ENCODE peak calls at places on chromosomes 16 and 17, in seven cellular contexts. S is thyroid gland, O is KG1, A is kidney tubule cell, N is AG08396, L is Right ventricle myocardium superior, R is AG08395. X is an unnamed sample.

GRCh38 chr16:26374279-26374925 is 682.6 kb downstream of the HS3ST4 start:
- DNase-seq in S (no peak), O (no peak), A (no peak), N (no peak), L (no peak), R (no peak), X (no peak)

GRCh38 chr16:71426069-71426879 is 15.6 kb downstream of the TLE7 start:
- DNase-seq in S (peak), O (no peak), A (peak), N (peak), L (no peak), R (peak), X (no peak)

GRCh38 chr16:56972898-56973689 is 11.3 kb downstream of the CETP start:
- DNase-seq in S (no peak), O (no peak), A (no peak), N (no peak), L (no peak), R (no peak), X (no peak)

GRCh38 chr16:1723450-1724147 is 17.6 kb downstream of the MAPK8IP3 start:
- DNase-seq in S (peak), O (peak), A (peak), N (peak), L (no peak), R (peak), X (no peak)

GRCh38 chr17:80504671-80505413 is 28.4 kb upstream of the NPTX1 start:
- DNase-seq in S (no peak), O (no peak), A (peak), N (peak), L (no peak), R (peak), X (no peak)

GRCh38 chr17:17297217-17297616 is 6.0 kb upstream of the NT5M start:
- DNase-seq in S (no peak), O (no peak), A (no peak), N (no peak), L (no peak), R (no peak), X (no peak)

GRCh38 chr16:7716924-7717323 is 384.3 kb downstream of the RBFOX1 start:
- DNase-seq in S (no peak), O (no peak), A (no peak), N (no peak), L (no peak), R (no peak), X (no peak)

GRCh38 chr17:28317965-28318758 is 838 bp upstream of the TMEM97 start:
- DNase-seq in S (no peak), O (no peak), A (no peak), N (no peak), L (no peak), R (no peak), X (no peak)

GRCh38 chr17:60381958-60382357 is 10.0 kb downstream of the USP32 start:
- DNase-seq in S (no peak), O (no peak), A (no peak), N (no peak), L (no peak), R (no peak), X (no peak)

GRCh38 chr16:2280981-2281542 is 13.1 kb upstream of the RNPS1 start:
- DNase-seq in S (no peak), O (no peak), A (no peak), N (no peak), L (no peak), R (no peak), X (no peak)

GRCh38 chr17:80790981-80791742 is 200.5 kb upstream of the CHMP6 start:
- DNase-seq in S (no peak), O (no peak), A (no peak), N (no peak), L (no peak), R (no peak), X (no peak)

GRCh38 chr16:23700093-23700492 is 12.9 kb downstream of the ERN2 start:
- DNase-seq in S (no peak), O (no peak), A (no peak), N (no peak), L (no peak), R (no peak), X (no peak)

GRCh38 chr16:50615891-50616290 is 65.2 kb downstream of the SNX20 start:
- DNase-seq in S (no peak), O (no peak), A (no peak), N (no peak), L (no peak), R (no peak), X (no peak)

GRCh38 chr16:84253173-84253572 is 13.4 kb upstream of the KCNG4 start:
- DNase-seq in S (no peak), O (no peak), A (no peak), N (no peak), L (no peak), R (no peak), X (no peak)

GRCh38 chr16:63289834-63290460 is 1253.7 kb upstream of the CDH8 start:
- DNase-seq in S (peak), O (no peak), A (peak), N (no peak), L (peak), R (peak), X (no peak)

GRCh38 chr17:34259151-34259550 is 4.1 kb downstream of the CCL2 start:
- DNase-seq in S (no peak), O (no peak), A (peak), N (no peak), L (no peak), R (peak), X (no peak)

GRCh38 chr17:49487202-49487601 is 7.9 kb upstream of the NGFR start:
- DNase-seq in S (no peak), O (no peak), A (no peak), N (no peak), L (peak), R (no peak), X (no peak)

GRCh38 chr17:62819511-62820221 is 11.6 kb upstream of the MARCHF10 start:
- DNase-seq in S (peak), O (no peak), A (peak), N (peak), L (peak), R (peak), X (peak)